ENCODE peak calls at places on chromosomes 1 and 21, in seven cellular contexts. Q is AG09309; Y is fibroblast of the aortic adventitia; G is CD4-positive, alpha-beta T cell; C is GM23338; W is right lobe of liver; S is cardiac muscle cell. L is an unnamed sample.

GRCh38 chr1:194813109-194813508 is 1626.7 kb upstream of the B3GALT2 start:
- DNase-seq in Q (no peak), Y (no peak), G (no peak), C (no peak), W (no peak), S (no peak), L (no peak)

GRCh38 chr1:206606867-206607266 is 5.4 kb downstream of the EIF2D start:
- DNase-seq in Q (no peak), Y (peak), G (no peak), C (peak), W (no peak), S (no peak), L (no peak)

GRCh38 chr1:197614916-197615692 is 160.2 kb downstream of the DENND1B start:
- DNase-seq in Q (no peak), Y (peak), G (no peak), C (peak), W (peak), S (peak), L (no peak)

GRCh38 chr1:94602312-94602711 is 60.8 kb upstream of the F3 start:
- DNase-seq in Q (peak), Y (no peak), G (no peak), C (no peak), W (no peak), S (no peak), L (no peak)

GRCh38 chr1:230797376-230798186 is 50.4 kb downstream of the CAPN9 start:
- DNase-seq in Q (peak), Y (peak), G (no peak), C (peak), W (peak), S (peak), L (no peak)

GRCh38 chr1:155254714-155255242 is 505 bp downstream of the ENTREP3 start:
- DNase-seq in Q (no peak), Y (no peak), G (no peak), C (no peak), W (peak), S (no peak), L (no peak)

GRCh38 chr1:6267686-6268281 is 6.9 kb upstream of the GPR153 start:
- DNase-seq in Q (no peak), Y (peak), G (no peak), C (no peak), W (no peak), S (no peak), L (no peak)

GRCh38 chr1:77888429-77889239 is at the start of gene NEXN:
- DNase-seq in Q (no peak), Y (peak), G (no peak), C (peak), W (peak), S (peak), L (peak)

GRCh38 chr1:29379438-29380073 is 143.2 kb downstream of the PTPRU start:
- DNase-seq in Q (no peak), Y (peak), G (no peak), C (peak), W (no peak), S (no peak), L (no peak)

GRCh38 chr1:17577907-17578297 is 38.4 kb downstream of the ARHGEF10L start:
- DNase-seq in Q (no peak), Y (no peak), G (no peak), C (no peak), W (no peak), S (no peak), L (no peak)

GRCh38 chr1:61183471-61184034 is 101.2 kb downstream of the NFIA start:
- DNase-seq in Q (no peak), Y (peak), G (no peak), C (no peak), W (peak), S (no peak), L (no peak)

GRCh38 chr1:220176540-220176939 is 82.6 kb downstream of the IARS2 start:
- DNase-seq in Q (no peak), Y (no peak), G (no peak), C (no peak), W (no peak), S (no peak), L (no peak)

GRCh38 chr21:34865922-34866271 is 183.2 kb downstream of the RUNX1 start:
- DNase-seq in Q (no peak), Y (no peak), G (no peak), C (peak), W (no peak), S (no peak), L (no peak)

GRCh38 chr1:162029205-162029604 is 5.5 kb upstream of the OLFML2B start:
- DNase-seq in Q (no peak), Y (no peak), G (no peak), C (no peak), W (no peak), S (no peak), L (no peak)

GRCh38 chr1:162696286-162696862 is 64.1 kb downstream of the DDR2 start:
- DNase-seq in Q (peak), Y (peak), G (no peak), C (peak), W (no peak), S (peak), L (no peak)

GRCh38 chr1:157781048-157781447 is 4.1 kb upstream of the FCRL2 start:
- DNase-seq in Q (no peak), Y (no peak), G (no peak), C (no peak), W (no peak), S (no peak), L (no peak)

GRCh38 chr1:59707216-59707615 is 107.5 kb upstream of the HOOK1 start:
- DNase-seq in Q (peak), Y (peak), G (no peak), C (no peak), W (no peak), S (no peak), L (no peak)

GRCh38 chr1:154304664-154305337 is 16.1 kb upstream of the AQP10 start:
- DNase-seq in Q (no peak), Y (peak), G (no peak), C (no peak), W (no peak), S (no peak), L (no peak)

GRCh38 chr1:22841754-22842370 is 130.8 kb downstream of the LACTBL1 start:
- DNase-seq in Q (no peak), Y (peak), G (no peak), C (no peak), W (no peak), S (no peak), L (no peak)

GRCh38 chr1:245051349-245052221 is 103.2 kb upstream of the KIF26B start:
- DNase-seq in Q (no peak), Y (peak), G (no peak), C (peak), W (peak), S (peak), L (no peak)

GRCh38 chr1:150484431-150484830 is 2.8 kb upstream of the TARS2 start:
- DNase-seq in Q (no peak), Y (peak), G (no peak), C (no peak), W (no peak), S (peak), L (no peak)

GRCh38 chr1:9906466-9906865 is 3.6 kb downstream of the CTNNBIP1 start:
- DNase-seq in Q (no peak), Y (no peak), G (no peak), C (no peak), W (no peak), S (no peak), L (no peak)

GRCh38 chr1:8447616-8448150 is 129.8 kb downstream of the SLC45A1 start:
- DNase-seq in Q (no peak), Y (no peak), G (no peak), C (no peak), W (no peak), S (no peak), L (no peak)

GRCh38 chr1:200963076-200963475 is 60.4 kb downstream of the KIF21B start:
- DNase-seq in Q (no peak), Y (no peak), G (no peak), C (no peak), W (no peak), S (no peak), L (no peak)

GRCh38 chr1:16142383-16142995 is 13.4 kb downstream of the EPHA2 start:
- DNase-seq in Q (no peak), Y (no peak), G (no peak), C (no peak), W (no peak), S (no peak), L (no peak)

GRCh38 chr1:15578921-15579682 is 5.7 kb downstream of the AGMAT start:
- DNase-seq in Q (no peak), Y (no peak), G (no peak), C (no peak), W (no peak), S (no peak), L (no peak)

GRCh38 chr1:95287078-95287477 is 53.1 kb downstream of the RWDD3 start:
- DNase-seq in Q (no peak), Y (no peak), G (no peak), C (peak), W (no peak), S (peak), L (no peak)

GRCh38 chr21:37402251-37402867 is 35.8 kb downstream of the DYRK1A start:
- DNase-seq in Q (no peak), Y (no peak), G (no peak), C (no peak), W (no peak), S (no peak), L (no peak)

GRCh38 chr21:37396855-37397254 is 30.3 kb downstream of the DYRK1A start:
- DNase-seq in Q (no peak), Y (no peak), G (no peak), C (no peak), W (no peak), S (no peak), L (no peak)

GRCh38 chr21:37393030-37393429 is 26.5 kb downstream of the DYRK1A start:
- DNase-seq in Q (no peak), Y (no peak), G (no peak), C (no peak), W (no peak), S (no peak), L (no peak)

GRCh38 chr21:37393786-37394185 is 27.2 kb downstream of the DYRK1A start:
- DNase-seq in Q (no peak), Y (no peak), G (no peak), C (no peak), W (no peak), S (no peak), L (no peak)

GRCh38 chr21:37398697-37399096 is 32.1 kb downstream of the DYRK1A start:
- DNase-seq in Q (no peak), Y (no peak), G (no peak), C (no peak), W (no peak), S (no peak), L (no peak)
- TF ChIP-seq CTCF in Q (no peak), Y (no peak), G (no peak), C (no peak), W (no peak), S (no peak), L (no peak)

DNA sequence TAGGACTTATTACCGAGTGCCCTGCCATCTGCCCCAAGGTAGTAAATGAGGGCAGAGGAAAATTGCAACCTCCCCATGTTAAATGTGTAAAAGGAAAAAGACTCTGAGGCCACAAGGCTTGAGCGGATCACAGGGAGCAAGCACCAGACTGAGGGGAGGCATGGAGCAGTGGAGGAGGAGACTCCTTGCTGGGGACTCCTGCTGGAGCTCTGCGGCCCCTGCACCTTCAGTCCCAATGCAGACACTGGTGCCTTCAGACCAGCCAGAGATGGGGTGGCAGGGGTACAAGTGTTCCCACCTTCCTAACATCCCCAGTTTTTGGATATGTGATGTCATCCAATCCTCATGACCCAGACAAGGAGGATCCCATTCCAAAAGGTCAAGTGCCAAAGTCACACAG is 128.4 kb upstream of the NGF start:
- DNase-seq in Q (no peak), Y (no peak), G (no peak), C (peak), W (no peak), S (no peak), L (no peak)
- TF ChIP-seq CTCF in Q (peak), Y (peak), G (no peak), C (no peak), W (no peak), S (peak), L (peak)

GRCh38 chr1:160675641-160676410 is 29.0 kb upstream of the SLAMF1 start:
- DNase-seq in Q (peak), Y (peak), G (peak), C (peak), W (peak), S (peak), L (no peak)
- TF ChIP-seq CTCF in Q (peak), Y (peak), G (peak), C (peak), W (peak), S (peak), L (peak)

DNA sequence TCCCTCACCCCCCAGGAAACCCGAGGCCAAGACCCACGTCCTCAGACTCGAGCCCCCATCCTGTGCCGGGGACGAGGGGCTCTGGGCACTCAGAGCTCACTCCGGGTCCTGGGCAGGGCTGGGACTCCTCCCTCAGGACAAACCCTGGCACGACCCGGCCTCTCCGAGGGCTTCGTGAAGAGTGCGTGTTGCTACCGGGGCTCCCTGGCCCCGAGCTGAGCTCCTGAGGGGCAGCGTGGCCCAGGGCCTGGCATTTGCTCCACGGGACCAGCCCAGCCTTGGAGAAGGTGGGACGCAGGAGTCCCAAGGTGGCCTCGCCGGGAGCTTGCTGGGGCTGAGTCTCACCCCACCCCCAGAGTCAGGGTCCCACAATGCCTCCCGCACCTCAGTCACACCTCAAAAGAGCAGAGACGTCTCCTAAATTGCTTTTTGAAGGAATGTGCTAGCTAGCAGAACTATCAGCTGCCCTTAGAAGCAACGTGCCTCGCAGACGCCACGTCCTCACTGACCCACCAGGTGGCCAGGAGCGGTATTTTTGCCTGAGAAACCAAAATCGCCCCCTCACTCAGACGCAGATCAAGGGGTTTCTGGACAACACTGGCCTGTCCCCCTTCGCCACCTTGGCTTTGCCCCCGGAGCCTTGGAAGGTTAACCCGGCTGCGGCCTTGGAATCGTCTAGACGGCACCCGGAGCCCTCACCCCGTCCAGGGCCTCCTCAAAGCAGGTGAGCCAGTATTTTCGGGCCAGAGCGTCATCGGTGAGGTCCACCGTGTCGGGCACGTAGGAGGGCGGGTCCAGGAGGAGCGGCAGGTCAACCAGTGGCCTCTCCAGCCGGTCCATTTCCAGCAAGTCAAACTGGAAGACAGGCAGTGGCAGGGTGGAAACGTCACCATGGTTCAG is 11.3 kb downstream of the PANK4 start:
- DNase-seq in Q (no peak), Y (no peak), G (no peak), C (peak), W (no peak), S (no peak), L (no peak)
- TF ChIP-seq CTCF in Q (peak), Y (peak), G (no peak), C (peak), W (no peak), S (no peak), L (peak)

GRCh38 chr1:205576805-205577761 is 54.7 kb downstream of the ELK4 start:
- DNase-seq in Q (no peak), Y (no peak), G (no peak), C (peak), W (no peak), S (no peak), L (peak)
- TF ChIP-seq CTCF in Q (no peak), Y (no peak), G (no peak), C (no peak), W (no peak), S (no peak), L (no peak)

DNA sequence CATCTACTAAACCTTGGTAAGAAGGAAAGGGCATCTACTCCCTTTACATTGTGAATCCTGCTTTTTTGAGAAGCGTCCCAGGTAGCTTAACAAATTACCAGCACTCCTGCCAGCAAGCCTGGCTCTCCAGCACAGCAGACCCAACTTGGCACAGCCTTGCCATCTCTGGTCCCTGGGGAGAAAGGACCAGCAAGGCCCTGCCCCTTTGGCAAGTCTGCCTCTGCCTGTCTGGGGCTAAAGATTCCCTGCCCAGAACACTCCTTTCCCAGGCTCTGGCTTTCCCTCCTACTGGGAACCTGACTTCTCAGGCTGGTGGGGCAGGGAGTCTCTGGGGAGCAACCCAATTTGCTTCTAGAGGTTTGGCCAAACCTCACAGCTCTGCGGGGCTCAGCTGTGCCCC is 68.5 kb downstream of the ATP2B4 start:
- DNase-seq in Q (no peak), Y (peak), G (no peak), C (no peak), W (no peak), S (no peak), L (no peak)
- TF ChIP-seq CTCF in Q (no peak), Y (no peak), G (no peak), C (no peak), W (no peak), S (no peak), L (no peak)

L was measured in chondrocyte.